ENCODE peak calls at places on chromosomes 2 and 18, in seven cellular contexts. S is stimulated activated CD8-positive, alpha-beta memory T cell treated with anti-CD3 and anti-CD28 coated beads, Interleukin-7, amount 100 ng/mL, for 1 hour; C is activated effector memory CD4-positive, alpha-beta T cell treated with Interleukin-2 at 50 U/mL for 16 hours; F is non-pigmented ciliary epithelial cell; W is EL; M is left cardiac atrium; U is cardiac muscle cell. I is an unnamed sample.

GRCh38 chr18:55069497-55069896 is 110.2 kb upstream of the CCDC68 start:
- DNase-seq in S (no peak), C (no peak), F (no peak), W (no peak), M (no peak), U (no peak), I (no peak)

GRCh38 chr18:74596959-74597661 is 560 bp upstream of the ZNF407 start:
- DNase-seq in S (peak), C (peak), F (no peak), W (peak), M (peak), U (peak), I (peak)

GRCh38 chr18:23805898-23806297 is 116.6 kb downstream of the LAMA3 start:
- DNase-seq in S (no peak), C (no peak), F (no peak), W (no peak), M (no peak), U (no peak), I (no peak)

GRCh38 chr18:76927216-76927725 is 104.9 kb downstream of the ZNF236 start:
- DNase-seq in S (no peak), C (no peak), F (no peak), W (no peak), M (no peak), U (no peak), I (no peak)

GRCh38 chr2:120473522-120474271 is 127.8 kb downstream of the INHBB start:
- DNase-seq in S (no peak), C (no peak), F (no peak), W (no peak), M (no peak), U (no peak), I (no peak)

GRCh38 chr2:44850016-44850415 is 91.5 kb upstream of the SIX3 start:
- DNase-seq in S (no peak), C (no peak), F (no peak), W (no peak), M (no peak), U (peak), I (no peak)

GRCh38 chr2:195382186-195382585 is 274.8 kb upstream of the SLC39A10 start:
- DNase-seq in S (no peak), C (peak), F (no peak), W (no peak), M (no peak), U (no peak), I (peak)

GRCh38 chr2:169050476-169051240 is 18.7 kb upstream of the DHRS9 start:
- DNase-seq in S (no peak), C (no peak), F (no peak), W (peak), M (no peak), U (no peak), I (no peak)

GRCh38 chr2:132676999-132677398 is 7.0 kb upstream of the LYPD1 start:
- DNase-seq in S (no peak), C (no peak), F (no peak), W (no peak), M (no peak), U (no peak), I (no peak)

GRCh38 chr18:23314672-23315071 is 138.4 kb upstream of the RIOK3 start:
- DNase-seq in S (no peak), C (no peak), F (no peak), W (no peak), M (no peak), U (no peak), I (no peak)

GRCh38 chr18:48002933-48003365 is 72.5 kb upstream of the SMAD2 start:
- DNase-seq in S (no peak), C (no peak), F (no peak), W (peak), M (peak), U (no peak), I (no peak)

GRCh38 chr2:203758841-203759691 is 52.6 kb downstream of the CD28 start:
- DNase-seq in S (no peak), C (no peak), F (no peak), W (peak), M (no peak), U (no peak), I (no peak)

GRCh38 chr2:36178384-36178783 is 177.2 kb upstream of the CRIM1 start:
- DNase-seq in S (no peak), C (no peak), F (no peak), W (no peak), M (no peak), U (no peak), I (no peak)

GRCh38 chr2:233005096-233005495 is 8.0 kb downstream of the NGEF start:
- DNase-seq in S (no peak), C (no peak), F (no peak), W (no peak), M (no peak), U (no peak), I (no peak)

I was measured in activated T-helper 1 cell treated with Interleukin-2 at 50 U/mL for 16 hours.